ENCODE peak calls at places on chromosomes 1 and 21, in five cellular contexts. P, J, K, C and G are unnamed samples.

GRCh38 chr1:117582341-117582902 is 23.4 kb upstream of the TENT5C start:
- DNase-seq in P (no peak), J (no peak), K (no peak), C (no peak), G (no peak)

GRCh38 chr1:153572569-153573015 is 6.9 kb upstream of the S100A2 start:
- DNase-seq in P (peak; percentile 97), J (peak; percentile 87), K (peak; percentile 86), C (peak; percentile 84), G (no peak)

GRCh38 chr1:241235236-241235897 is 121.6 kb downstream of the RGS7 start:
- DNase-seq in P (no peak), J (no peak), K (no peak), C (no peak), G (no peak)

GRCh38 chr1:247295274-247295684 is 36.4 kb downstream of the ZNF496 start:
- DNase-seq in P (peak; percentile 53), J (no peak), K (peak; percentile 80), C (peak; percentile 43), G (no peak)

GRCh38 chr21:46368533-46369285 is 44.8 kb downstream of the PCNT start:
- DNase-seq in P (no peak), J (peak; percentile 26), K (no peak), C (no peak), G (no peak)

GRCh38 chr1:23796466-23797271 is 3.9 kb downstream of the GALE start:
- DNase-seq in P (no peak), J (no peak), K (no peak), C (no peak), G (no peak)

GRCh38 chr1:91835087-91835521 is 50.8 kb downstream of the TGFBR3 start:
- DNase-seq in P (no peak), J (no peak), K (no peak), C (no peak), G (no peak)

GRCh38 chr1:77876884-77877283 is 11.5 kb upstream of the NEXN start:
- DNase-seq in P (no peak), J (no peak), K (peak; percentile 63), C (peak; percentile 17), G (no peak)

GRCh38 chr1:241250465-241250864 is 106.5 kb downstream of the RGS7 start:
- DNase-seq in P (no peak), J (no peak), K (no peak), C (no peak), G (peak; percentile 76)